ENCODE peak calls at places on chromosomes 7 and 10, in four cellular contexts. One of them, this sample, is unnamed.

GRCh38 chr7:1121886-1122831 is 34.2 kb downstream of the GPER1 start:
- DNase-seq in vagina: no peak
- DNase-seq in aorta: no peak
- DNase-seq in putamen: no peak
- DNase-seq in this sample: no peak

GRCh38 chr10:85459906-85460305 is 906.7 kb downstream of the GRID1 start:
- DNase-seq in vagina: no peak
- DNase-seq in aorta: no peak
- DNase-seq in putamen: no peak
- DNase-seq in this sample: no peak

GRCh38 chr7:38748056-38748610 is 117.0 kb upstream of the AMPH start:
- DNase-seq in vagina: no peak
- DNase-seq in aorta: no peak
- DNase-seq in putamen: peak
- DNase-seq in this sample: peak

GRCh38 chr7:127819975-127820778 is 168.2 kb downstream of the SND1 start:
- DNase-seq in vagina: no peak
- DNase-seq in aorta: no peak
- DNase-seq in putamen: no peak
- DNase-seq in this sample: no peak

GRCh38 chr10:63798599-63799498 is 277.6 kb downstream of the REEP3 start:
- DNase-seq in vagina: no peak
- DNase-seq in aorta: peak
- DNase-seq in putamen: peak
- DNase-seq in this sample: peak

GRCh38 chr10:93468532-93469213 is 13.5 kb downstream of the MYOF start:
- DNase-seq in vagina: no peak
- DNase-seq in aorta: peak
- DNase-seq in putamen: no peak
- DNase-seq in this sample: no peak

GRCh38 chr7:81415181-81415580 is 354.7 kb downstream of the HGF start:
- DNase-seq in vagina: no peak
- DNase-seq in aorta: no peak
- DNase-seq in putamen: no peak
- DNase-seq in this sample: no peak

GRCh38 chr10:44293842-44294241 is 91.1 kb downstream of the CXCL12 start:
- DNase-seq in vagina: no peak
- DNase-seq in aorta: peak
- DNase-seq in putamen: no peak
- DNase-seq in this sample: no peak

GRCh38 chr10:109899578-109900355 is 23.5 kb downstream of the XPNPEP1 start:
- DNase-seq in vagina: no peak
- DNase-seq in aorta: no peak
- DNase-seq in putamen: no peak
- DNase-seq in this sample: no peak

GRCh38 chr7:108226723-108227359 is 96.7 kb upstream of the LAMB4 start:
- DNase-seq in vagina: no peak
- DNase-seq in aorta: no peak
- DNase-seq in putamen: no peak
- DNase-seq in this sample: no peak

GRCh38 chr7:81871606-81872265 is 101.9 kb upstream of the HGF start:
- DNase-seq in vagina: no peak
- DNase-seq in aorta: no peak
- DNase-seq in putamen: no peak
- DNase-seq in this sample: no peak

GRCh38 chr7:100890640-100891521 is 1.4 kb upstream of the UFSP1 start:
- DNase-seq in vagina: no peak
- DNase-seq in aorta: no peak
- DNase-seq in putamen: no peak
- DNase-seq in this sample: no peak

This sample was measured in globus pallidus.